ENCODE peak calls at places on chromosomes 5 and 9, in eight cellular contexts. T, G, S, D, P, V, B and C are unnamed samples.

GRCh38 chr5:177403194-177403825 is 2.8 kb upstream of the PFN3 start:
- DNase-seq in B (no peak), T (no peak), S (peak), P (no peak), V (peak), G (no peak), D (peak), C (no peak)

GRCh38 chr5:113281194-113281593 is 153.6 kb downstream of the TSSK1B start:
- DNase-seq in S (no peak), B (no peak), G (no peak), T (no peak), D (no peak), P (no peak), V (no peak), C (no peak)

GRCh38 chr9:93965830-93966577 is 10.8 kb upstream of the BARX1 start:
- DNase-seq in G (no peak), S (peak), T (no peak), B (no peak), V (no peak), P (no peak), D (no peak), C (peak)

GRCh38 chr9:89999534-90000370 is 394.9 kb downstream of the GADD45G start:
- DNase-seq in T (peak), G (peak), V (no peak), S (peak), B (peak), P (peak), D (peak), C (peak)

GRCh38 chr5:136191304-136192014 is 1.5 kb downstream of the SMIM32 start:
- DNase-seq in D (no peak), S (no peak), T (no peak), B (no peak), G (no peak), P (no peak), V (no peak), C (no peak)

GRCh38 chr5:6875376-6875775 is 162.1 kb downstream of the TENT4A start:
- DNase-seq in T (no peak), V (no peak), B (no peak), S (peak), D (peak), P (no peak), G (peak), C (no peak)

GRCh38 chr5:168851902-168852321 is 272.7 kb upstream of the PANK3 start:
- DNase-seq in P (peak), V (no peak), T (no peak), D (no peak), S (peak), B (no peak), G (no peak), C (peak)

GRCh38 chr5:111779260-111780254 is 22.6 kb upstream of the NREP start:
- DNase-seq in P (no peak), T (no peak), B (no peak), G (no peak), S (peak), V (no peak), D (peak), C (no peak)

GRCh38 chr5:138138949-138139775 is at the start of gene NME5:
- DNase-seq in T (peak), D (peak), B (peak), V (no peak), P (no peak), G (peak), S (peak), C (peak)

GRCh38 chr5:159332800-159333563 is 2.7 kb upstream of the IL12B start:
- DNase-seq in G (no peak), V (no peak), D (no peak), P (no peak), S (no peak), T (no peak), B (peak), C (no peak)

GRCh38 chr9:136297016-136297691 is 6.7 kb downstream of the CCDC187 start:
- DNase-seq in S (peak), D (peak), V (no peak), B (peak), G (peak), T (peak), P (no peak), C (no peak)

GRCh38 chr9:38682713-38683112 is 37.2 kb downstream of the FAM240B start:
- DNase-seq in G (no peak), S (peak), P (peak), B (no peak), V (no peak), D (no peak), T (no peak), C (no peak)

GRCh38 chr9:2495221-2496005 is 126.2 kb upstream of the VLDLR start:
- DNase-seq in V (no peak), G (no peak), B (no peak), P (no peak), S (no peak), D (no peak), T (no peak), C (no peak)

GRCh38 chr5:113140837-113141661 is 164.5 kb downstream of the DCP2 start:
- DNase-seq in T (no peak), B (no peak), D (no peak), G (no peak), P (peak), V (no peak), S (peak), C (peak)

GRCh38 chr9:98807070-98807810 is at the start of gene GALNT12:
- DNase-seq in V (peak), T (peak), S (no peak), B (peak), G (peak), P (no peak), D (peak), C (peak)

GRCh38 chr5:157219491-157220271 is 39.0 kb downstream of the ITK start:
- DNase-seq in V (no peak), P (no peak), D (no peak), B (peak), T (no peak), S (no peak), G (no peak), C (no peak)

GRCh38 chr5:35920890-35921289 is 17.5 kb downstream of the CAPSL start:
- DNase-seq in D (no peak), T (no peak), S (no peak), P (no peak), B (no peak), G (no peak), V (no peak), C (no peak)

GRCh38 chr5:169213479-169213878 is 87.5 kb downstream of the SLIT3 start:
- DNase-seq in T (no peak), S (no peak), P (no peak), B (no peak), V (no peak), G (no peak), D (no peak), C (no peak)

GRCh38 chr5:55540024-55540423 is 5.3 kb upstream of the PLPP1 start:
- DNase-seq in V (no peak), D (no peak), G (no peak), S (peak), P (no peak), B (no peak), T (no peak), C (no peak)

GRCh38 chr5:97056263-97056662 is 86.1 kb downstream of the LIX1 start:
- DNase-seq in D (no peak), V (no peak), B (no peak), T (no peak), S (no peak), G (no peak), P (no peak), C (no peak)

GRCh38 chr5:128101676-128102075 is 18.1 kb downstream of the SLC12A2 start:
- DNase-seq in V (no peak), B (no peak), G (no peak), S (no peak), T (no peak), P (no peak), D (no peak), C (no peak)

GRCh38 chr5:164597293-164597900 is 1092.0 kb downstream of the MAT2B start:
- DNase-seq in S (peak), G (no peak), P (no peak), B (no peak), T (no peak), V (no peak), D (no peak), C (no peak)

GRCh38 chr5:9516591-9516990 is 29.3 kb downstream of the SEMA5A start:
- DNase-seq in G (no peak), P (no peak), T (no peak), D (no peak), B (no peak), S (peak), V (no peak), C (no peak)

GRCh38 chr5:173051746-173052145 is 4.4 kb upstream of the CREBRF start:
- DNase-seq in G (no peak), P (no peak), B (no peak), T (no peak), D (no peak), S (peak), V (no peak), C (no peak)

GRCh38 chr5:131328536-131329186 is 64.8 kb downstream of the CDC42SE2 start:
- DNase-seq in D (no peak), G (no peak), T (no peak), P (peak), V (no peak), B (no peak), S (peak), C (no peak)

GRCh38 chr5:147234825-147235635 is at the start of gene STK32A:
- DNase-seq in T (peak), S (peak), V (no peak), P (no peak), G (peak), B (peak), D (peak), C (peak)

GRCh38 chr5:79255786-79256557 is 20.0 kb downstream of the JMY start:
- DNase-seq in G (no peak), P (no peak), V (no peak), S (peak), T (peak), B (no peak), D (peak), C (no peak)

GRCh38 chr5:81534481-81534840 is 140.5 kb upstream of the ACOT12 start:
- DNase-seq in S (no peak), D (no peak), G (no peak), B (no peak), V (no peak), P (no peak), T (no peak), C (no peak)